ENCODE peak calls at places on chromosome 12, in eight cellular contexts. W, O, Y, H, D, I, X and L are unnamed samples.

GRCh38 chr12:12240671-12241345 is 26.0 kb downstream of the LRP6 start:
- DNase-seq in W (no peak), O (peak), Y (no peak), H (no peak), D (no peak), I (no peak), X (peak), L (peak)

GRCh38 chr12:20280515-20280914 is 87.8 kb upstream of the PDE3A start:
- DNase-seq in W (no peak), O (no peak), Y (no peak), H (no peak), D (no peak), I (no peak), X (no peak), L (no peak)

GRCh38 chr12:88299567-88300101 is 157.5 kb downstream of the TMTC3 start:
- DNase-seq in W (no peak), O (peak), Y (no peak), H (no peak), D (no peak), I (no peak), X (peak), L (peak)

GRCh38 chr12:29253916-29254625 is 105.0 kb downstream of the FAR2 start:
- DNase-seq in W (no peak), O (no peak), Y (no peak), H (no peak), D (no peak), I (no peak), X (no peak), L (no peak)

GRCh38 chr12:57779736-57780135 is 2.9 kb upstream of the TSFM start:
- DNase-seq in W (peak), O (peak), Y (no peak), H (no peak), D (no peak), I (no peak), X (no peak), L (no peak)

GRCh38 chr12:107248187-107248586 is 154.8 kb upstream of the CRY1 start:
- DNase-seq in W (no peak), O (no peak), Y (no peak), H (no peak), D (no peak), I (no peak), X (no peak), L (no peak)

GRCh38 chr12:32836710-32837109 is 59.9 kb downstream of the PKP2 start:
- DNase-seq in W (no peak), O (no peak), Y (no peak), H (no peak), D (no peak), I (no peak), X (no peak), L (peak)

GRCh38 chr12:121632069-121632970 is 6.0 kb downstream of the ORAI1 start:
- DNase-seq in W (no peak), O (peak), Y (no peak), H (no peak), D (no peak), I (no peak), X (peak), L (no peak)

GRCh38 chr12:132163041-132163910 is 19.0 kb downstream of the NOC4L start:
- DNase-seq in W (no peak), O (no peak), Y (no peak), H (no peak), D (no peak), I (no peak), X (no peak), L (no peak)

GRCh38 chr12:42824327-42824726 is 234.8 kb upstream of the PRICKLE1 start:
- DNase-seq in W (no peak), O (no peak), Y (no peak), H (no peak), D (no peak), I (no peak), X (no peak), L (no peak)

GRCh38 chr12:1375323-1375722 is 219.1 kb downstream of the FBXL14 start:
- DNase-seq in W (no peak), O (no peak), Y (no peak), H (no peak), D (no peak), I (no peak), X (no peak), L (no peak)

GRCh38 chr12:12467222-12467621 is 95.4 kb downstream of the DUSP16 start:
- DNase-seq in W (peak), O (no peak), Y (no peak), H (no peak), D (no peak), I (peak), X (no peak), L (no peak)

GRCh38 chr12:12628013-12628412 is 16.3 kb downstream of the CREBL2 start:
- DNase-seq in W (no peak), O (peak), Y (no peak), H (no peak), D (no peak), I (no peak), X (no peak), L (peak)

GRCh38 chr12:119642986-119643385 is 24.9 kb upstream of the PRKAB1 start:
- DNase-seq in W (no peak), O (no peak), Y (no peak), H (no peak), D (no peak), I (no peak), X (no peak), L (no peak)

DNA sequence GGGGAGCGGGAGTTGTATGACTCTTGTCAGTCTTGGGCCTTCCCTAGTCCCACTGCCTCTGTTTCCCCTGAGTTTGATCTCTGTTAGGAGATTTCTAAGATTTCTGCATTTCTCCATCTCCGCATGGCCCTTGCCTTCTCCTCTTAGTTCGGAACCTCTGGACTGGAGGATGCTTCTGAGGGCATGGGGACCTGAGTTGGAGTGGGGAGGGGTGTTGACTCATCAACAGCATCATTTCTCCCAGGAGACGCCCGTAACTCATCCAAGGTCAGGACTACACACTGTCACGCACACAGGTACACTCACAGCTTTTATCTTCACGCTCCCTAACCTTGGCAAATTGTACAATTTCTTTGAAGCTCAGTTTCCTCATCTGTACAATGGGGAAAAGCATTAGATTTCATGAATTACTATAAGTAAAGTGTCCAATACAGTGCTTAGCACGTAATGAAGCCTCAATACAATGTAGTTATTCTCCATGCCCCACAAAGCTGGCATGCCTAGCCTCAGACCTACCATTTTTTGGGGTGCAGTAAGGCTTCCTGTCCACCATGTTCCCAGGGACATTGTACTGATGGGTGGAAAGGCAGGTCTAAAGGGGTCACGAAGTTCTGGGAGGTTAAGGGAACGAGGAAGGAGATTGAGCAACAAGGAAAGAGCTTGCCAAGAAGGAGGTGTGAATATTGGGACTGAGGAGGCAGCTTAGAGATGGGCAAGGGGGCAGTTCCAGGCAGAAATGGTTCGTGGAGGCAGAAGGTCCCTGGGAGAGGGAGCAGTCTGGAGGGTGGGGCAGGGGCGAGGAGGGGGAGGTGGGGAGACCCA is 600 bp upstream of the LAG3 start:
- DNase-seq in W (no peak), O (no peak), Y (no peak), H (no peak), D (no peak), I (no peak), X (no peak), L (no peak)
- H3K27ac ChIP-seq in W (no peak), O (no peak), Y (no peak), H (peak), D (no peak), I (no peak), X (no peak), L (no peak)

GRCh38 chr12:16266085-16266484 is 11.4 kb downstream of the SLC15A5 start:
- DNase-seq in W (peak), O (no peak), Y (no peak), H (no peak), D (no peak), I (no peak), X (no peak), L (no peak)
- H3K27ac ChIP-seq in W (no peak), O (no peak), Y (no peak), H (no peak), D (no peak), I (no peak), X (no peak), L (no peak)

GRCh38 chr12:71640316-71640715 is 23.3 kb downstream of the ZFC3H1 start:
- DNase-seq in W (no peak), O (no peak), Y (peak), H (no peak), D (no peak), I (no peak), X (no peak), L (no peak)
- H3K27ac ChIP-seq in W (no peak), O (no peak), Y (no peak), H (no peak), D (no peak), I (no peak), X (no peak), L (no peak)

DNA sequence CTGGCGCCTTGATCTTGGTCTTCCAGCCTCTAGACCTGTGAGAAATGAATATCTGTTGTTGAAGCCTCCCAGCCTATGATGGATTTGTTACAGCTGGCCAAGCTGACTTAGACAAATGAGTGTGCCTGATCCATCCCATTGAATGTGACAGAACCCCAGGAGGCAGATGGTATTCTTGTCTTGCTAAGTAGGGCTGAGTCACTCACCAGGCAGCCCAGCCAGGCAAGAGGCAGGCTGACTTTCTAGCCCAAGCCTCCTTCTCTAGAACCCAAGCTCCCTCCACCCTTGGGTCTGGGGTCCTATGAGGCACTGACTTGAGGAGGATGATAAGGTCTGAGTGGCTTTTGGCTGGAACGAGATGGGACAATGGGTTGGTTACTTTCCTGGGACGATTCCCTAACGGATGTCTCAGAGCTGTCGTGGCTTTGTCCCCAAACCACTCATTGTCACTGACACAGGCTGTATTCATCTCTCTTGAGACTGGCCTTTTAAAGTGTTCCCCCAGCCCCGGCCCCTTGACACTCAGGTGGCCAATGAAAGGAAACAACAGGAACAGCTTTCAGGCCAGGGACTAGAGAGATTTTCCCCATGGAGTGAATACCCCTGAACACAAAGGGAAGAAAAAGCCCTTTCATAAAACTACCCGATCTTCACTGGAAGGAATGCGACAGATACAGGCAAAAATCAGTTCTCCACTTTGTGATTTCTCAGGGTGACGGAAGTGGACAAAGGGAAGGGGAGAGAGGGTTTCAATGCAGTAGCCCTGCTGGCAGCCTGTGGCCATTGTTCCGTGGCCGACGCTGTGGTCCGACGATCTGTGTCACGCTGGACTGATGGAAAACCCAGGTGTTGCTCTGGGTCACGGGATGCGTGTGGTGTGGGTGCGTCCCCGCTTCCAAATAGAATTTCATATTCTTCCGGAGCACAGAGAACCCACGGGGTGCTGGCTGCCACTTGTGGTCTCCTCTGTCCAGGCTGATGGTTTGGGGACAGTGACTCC is 264.3 kb downstream of the AACS start:
- DNase-seq in W (no peak), O (no peak), Y (no peak), H (no peak), D (no peak), I (no peak), X (no peak), L (no peak)
- H3K27ac ChIP-seq in W (no peak), O (no peak), Y (no peak), H (peak), D (no peak), I (no peak), X (no peak), L (no peak)

GRCh38 chr12:25992026-25992782 is 33.7 kb downstream of the RASSF8 start:
- DNase-seq in W (peak), O (no peak), Y (peak), H (no peak), D (no peak), I (no peak), X (no peak), L (peak)
- H3K27ac ChIP-seq in W (peak), O (no peak), Y (no peak), H (no peak), D (no peak), I (no peak), X (no peak), L (peak)

DNA sequence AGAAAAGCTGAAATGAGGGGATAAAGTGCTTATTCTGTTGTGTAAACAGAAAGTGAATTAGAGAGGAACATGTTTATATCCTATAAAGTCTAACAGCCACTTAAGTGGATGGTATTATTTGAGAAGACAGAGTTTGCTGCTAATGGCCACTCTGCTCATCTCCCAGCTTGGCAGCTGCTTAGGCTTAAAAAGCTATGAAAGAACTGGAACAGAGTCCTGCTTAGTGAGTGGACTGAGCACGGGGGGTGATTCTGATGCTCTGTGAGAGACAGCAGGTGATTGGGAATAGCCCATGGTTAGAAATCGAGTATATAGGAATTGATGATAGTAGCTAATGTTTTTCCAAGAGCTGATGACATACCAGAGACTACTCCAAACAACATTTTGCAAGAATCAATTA is 646.0 kb upstream of the TMEM132C start:
- DNase-seq in W (no peak), O (no peak), Y (no peak), H (no peak), D (no peak), I (no peak), X (no peak), L (no peak)
- H3K27ac ChIP-seq in W (no peak), O (no peak), Y (no peak), H (no peak), D (no peak), I (no peak), X (no peak), L (no peak)